ENCODE peak calls at places on chromosomes 1 and 21, in eight cellular contexts. H is aorta; Q is heart right ventricle; N is CD4-positive, alpha-beta memory T cell; D is AG04450; S is PC-9; M is effector memory CD4-positive, alpha-beta T cell; C is adrenal gland. W is an unnamed sample. For H3K9me3, the result is how much of the 10 kb centered on the place peaks cover.

GRCh38 chr1:23611601-23612327 is 52.5 kb upstream of the ID3 start:
- DNase-seq in Q (no peak), N (peak), C (no peak), H (no peak), S (peak), D (no peak), M (no peak), W (no peak)

GRCh38 chr1:200342511-200343400 is 67.1 kb downstream of the ZNF281 start:
- DNase-seq in N (no peak), Q (no peak), M (no peak), S (no peak), H (no peak), C (no peak), D (no peak), W (no peak)

GRCh38 chr1:16122916-16123315 is 33.0 kb downstream of the EPHA2 start:
- DNase-seq in N (peak), Q (no peak), S (no peak), D (peak), M (no peak), H (peak), C (no peak), W (peak)

GRCh38 chr1:18597159-18598042 is 33.2 kb upstream of the PAX7 start:
- DNase-seq in Q (peak), S (peak), N (peak), H (peak), D (no peak), M (no peak), C (peak), W (peak)

GRCh38 chr1:79852004-79852403 is 845.5 kb upstream of the ADGRL4 start:
- DNase-seq in N (no peak), Q (no peak), H (no peak), S (no peak), M (no peak), D (no peak), C (no peak), W (no peak)

GRCh38 chr1:184854036-184854435 is 99.4 kb upstream of the EDEM3 start:
- DNase-seq in D (no peak), Q (no peak), N (no peak), S (no peak), H (no peak), C (no peak), M (no peak), W (no peak)

GRCh38 chr1:63329621-63330330 is 7.4 kb downstream of the FOXD3 start:
- DNase-seq in C (no peak), M (no peak), D (no peak), S (no peak), H (no peak), Q (no peak), N (peak), W (no peak)

GRCh38 chr1:24189528-24189927 is 2.4 kb upstream of the IFNLR1 start:
- DNase-seq in S (no peak), C (no peak), H (no peak), Q (no peak), N (no peak), M (no peak), D (no peak), W (no peak)

GRCh38 chr1:25037174-25038074 is 107.3 kb upstream of the RUNX3 start:
- DNase-seq in D (no peak), C (peak), N (peak), H (no peak), S (peak), Q (no peak), M (peak), W (no peak)

GRCh38 chr1:78009836-78010235 is 5.1 kb downstream of the DNAJB4 start:
- DNase-seq in M (no peak), C (no peak), D (no peak), Q (no peak), H (no peak), N (no peak), S (no peak), W (no peak)

GRCh38 chr1:76595024-76595423 is 272.3 kb upstream of the ST6GALNAC5 start:
- DNase-seq in C (no peak), Q (no peak), S (no peak), H (no peak), M (no peak), D (no peak), N (no peak), W (no peak)

GRCh38 chr1:47772960-47773682 is 224.1 kb downstream of the TRABD2B start:
- DNase-seq in H (no peak), Q (no peak), C (no peak), M (no peak), N (no peak), D (no peak), S (no peak), W (no peak)

GRCh38 chr1:221902961-221903360 is 161.1 kb upstream of the DUSP10 start:
- DNase-seq in Q (no peak), H (no peak), S (no peak), M (no peak), C (no peak), N (no peak), D (no peak), W (no peak)

GRCh38 chr1:15290382-15290781 is 43.4 kb downstream of the FHAD1 start:
- DNase-seq in H (no peak), N (no peak), Q (no peak), S (no peak), M (no peak), D (peak), C (no peak), W (peak)

GRCh38 chr1:220922951-220923350 is 43.7 kb downstream of the HLX start:
- DNase-seq in M (no peak), H (no peak), D (no peak), C (no peak), Q (no peak), N (no peak), S (no peak), W (no peak)

GRCh38 chr1:24384251-24385090 is 29.1 kb downstream of the STPG1 start:
- DNase-seq in M (no peak), D (no peak), S (no peak), H (no peak), C (no peak), N (peak), Q (no peak), W (peak)

GRCh38 chr1:197981546-197981945 is 64.4 kb downstream of the LHX9 start:
- DNase-seq in H (no peak), D (no peak), S (no peak), N (no peak), Q (no peak), C (no peak), M (no peak), W (no peak)

GRCh38 chr1:113871597-113872113 is at the start of gene PTPN22:
- DNase-seq in N (peak), C (peak), S (peak), D (peak), Q (peak), H (no peak), M (peak), W (no peak)

GRCh38 chr1:78177708-78178270 is 132.0 kb downstream of the GIPC2 start:
- DNase-seq in Q (no peak), D (no peak), S (no peak), N (no peak), C (no peak), H (no peak), M (no peak), W (no peak)

GRCh38 chr21:41895643-41896493 is 16.7 kb upstream of the PRDM15 start:
- DNase-seq in S (no peak), M (no peak), H (no peak), Q (no peak), D (no peak), C (no peak), N (peak), W (no peak)

GRCh38 chr1:32205401-32206370 is at the start of gene IQCC:
- DNase-seq in N (peak), Q (peak), H (peak), M (peak), D (no peak), S (peak), C (peak), W (peak)

GRCh38 chr1:179762241-179762640 is 19.1 kb downstream of the FAM163A start:
- DNase-seq in C (no peak), D (no peak), S (no peak), Q (no peak), N (no peak), H (no peak), M (no peak), W (no peak)

GRCh38 chr1:29124366-29125236 is 898 bp upstream of the TMEM200B start:
- DNase-seq in N (peak), C (peak), M (no peak), D (peak), H (peak), Q (peak), S (peak), W (peak)

GRCh38 chr1:221664253-221664652 is 77.6 kb downstream of the DUSP10 start:
- DNase-seq in Q (no peak), D (no peak), M (no peak), C (no peak), H (no peak), N (no peak), S (no peak), W (no peak)

GRCh38 chr1:190022709-190023108 is 455.0 kb downstream of the BRINP3 start:
- DNase-seq in Q (no peak), M (no peak), C (no peak), N (no peak), H (no peak), D (no peak), S (no peak), W (no peak)

GRCh38 chr1:184297244-184297750 is 89.5 kb upstream of the C1orf21 start:
- DNase-seq in N (no peak), C (peak), Q (no peak), H (no peak), S (no peak), M (no peak), D (no peak), W (no peak)

DNA sequence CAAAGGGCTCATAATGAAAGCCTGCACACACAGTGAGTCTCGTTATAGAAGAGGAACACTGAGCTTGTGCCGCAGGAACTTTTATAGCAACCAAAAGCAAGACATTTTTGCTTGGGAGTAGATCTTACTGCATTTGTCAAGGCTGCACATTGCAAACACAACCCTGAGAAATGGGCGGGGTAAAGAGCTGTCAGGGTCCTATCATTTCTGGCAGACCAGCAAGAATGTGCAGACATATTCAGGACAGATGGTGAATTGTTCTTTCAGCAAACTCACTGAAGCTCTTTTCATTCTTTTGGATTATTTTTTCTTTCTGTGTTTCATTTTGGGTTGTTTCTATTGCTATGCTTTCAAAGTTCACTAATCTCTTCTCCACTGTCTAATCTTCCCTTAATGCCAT is 5.1 kb upstream of the ACTN2 start:
- DNase-seq in S (no peak), H (no peak), N (no peak), C (no peak), M (no peak), D (no peak), Q (no peak), W (no peak)
- H3K9me3 ChIP-seq in S (under half), H (under half), N (under half), C (under half), M (under half), D (under half), Q (under half), W (under half)

DNA sequence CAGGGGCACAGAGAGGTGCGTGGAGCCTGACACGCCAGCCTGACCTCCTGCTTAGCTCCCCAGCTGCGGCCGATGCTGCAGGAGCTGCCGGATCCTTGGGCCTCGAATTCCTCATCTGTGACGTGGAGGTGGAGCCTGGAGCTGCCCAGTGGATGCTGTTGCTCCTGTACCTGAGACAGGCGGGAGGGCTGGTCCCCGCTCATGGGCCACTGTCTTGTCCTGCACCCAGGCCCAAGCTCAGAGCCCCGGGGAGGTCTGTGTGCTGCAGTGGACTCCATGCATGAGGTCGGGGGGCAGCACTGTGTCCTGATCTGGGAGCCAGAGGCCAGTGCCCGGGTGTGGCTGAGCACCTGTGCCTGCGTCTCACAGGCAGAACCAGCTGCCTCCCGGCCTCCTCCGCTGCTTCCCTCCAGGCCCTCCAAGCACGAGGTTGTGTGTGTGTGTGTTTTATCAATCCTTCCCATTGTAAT is 55.4 kb upstream of the TTC34 start:
- DNase-seq in M (no peak), C (no peak), D (no peak), N (no peak), S (no peak), H (peak), Q (no peak), W (no peak)
- H3K9me3 ChIP-seq in M (under half), C (under half), D (half or more), N (under half), S (under half), H (under half), Q (under half), W (under half)

DNA sequence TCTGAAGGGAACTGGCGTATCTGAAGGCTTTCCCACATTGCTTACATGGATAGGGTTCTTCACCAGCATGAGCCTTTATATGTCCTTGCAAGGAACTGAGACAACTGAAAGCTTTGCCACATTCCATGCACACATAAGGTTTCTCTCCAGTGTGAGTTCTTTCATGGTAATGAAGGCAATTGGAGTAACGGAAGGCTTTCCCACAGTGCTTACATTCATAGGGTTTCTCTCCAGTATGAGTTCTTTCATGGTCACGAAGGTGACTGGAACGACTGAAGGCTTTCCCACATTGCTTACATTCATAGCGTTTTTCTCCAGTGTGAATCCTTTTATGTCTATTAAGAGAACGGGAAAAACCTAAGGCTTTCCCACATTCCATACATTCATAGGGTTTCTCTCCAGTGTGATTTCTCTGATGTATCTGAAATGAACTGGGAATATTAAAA is 15.0 kb downstream of the ZNF124 start:
- DNase-seq in N (no peak), S (no peak), Q (no peak), M (no peak), H (no peak), C (no peak), D (no peak), W (no peak)
- H3K9me3 ChIP-seq in N (half or more), S (under half), Q (half or more), M (under half), H (under half), C (under half), D (under half), W (half or more)

GRCh38 chr1:228295981-228296380 is 88.1 kb downstream of the OBSCN start:
- DNase-seq in S (no peak), N (no peak), D (no peak), M (no peak), Q (no peak), H (no peak), C (no peak), W (no peak)

GRCh38 chr1:228297822-228298221 is 90.0 kb downstream of the OBSCN start:
- DNase-seq in N (no peak), H (no peak), S (no peak), C (no peak), D (no peak), Q (no peak), M (no peak), W (no peak)

GRCh38 chr1:228298471-228298870 is 90.6 kb downstream of the OBSCN start:
- DNase-seq in Q (no peak), N (no peak), C (no peak), S (no peak), H (peak), M (no peak), D (no peak), W (no peak)

GRCh38 chr1:228299211-228299610 is 91.4 kb downstream of the OBSCN start:
- DNase-seq in M (no peak), N (no peak), C (no peak), Q (no peak), H (no peak), D (no peak), S (no peak), W (no peak)

DNA sequence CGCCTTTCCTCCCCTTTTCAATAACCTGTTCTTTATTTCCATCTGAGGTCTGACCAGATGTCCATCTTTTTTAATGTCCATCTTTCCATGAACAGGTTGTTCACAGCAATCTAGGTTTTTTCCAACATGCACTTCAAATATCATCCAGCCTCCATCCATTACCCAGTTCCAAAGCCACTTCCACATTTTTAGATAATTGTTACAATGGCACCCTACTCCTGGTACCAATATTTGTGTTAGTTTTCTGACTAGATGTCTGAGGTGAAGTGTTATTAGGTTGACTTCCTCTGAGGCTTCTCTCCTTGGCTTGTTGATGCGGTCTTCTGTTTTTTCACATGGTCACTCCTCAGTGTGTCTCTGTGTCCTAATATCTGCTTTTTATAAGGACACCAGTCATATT is 89.4 kb downstream of the OBSCN start:
- DNase-seq in C (no peak), H (no peak), S (no peak), N (no peak), Q (no peak), D (no peak), M (no peak), W (no peak)
- H3K9me3 ChIP-seq in C (under half), H (under half), S (under half), N (under half), Q (under half), D (under half), M (under half), W (under half)

DNA sequence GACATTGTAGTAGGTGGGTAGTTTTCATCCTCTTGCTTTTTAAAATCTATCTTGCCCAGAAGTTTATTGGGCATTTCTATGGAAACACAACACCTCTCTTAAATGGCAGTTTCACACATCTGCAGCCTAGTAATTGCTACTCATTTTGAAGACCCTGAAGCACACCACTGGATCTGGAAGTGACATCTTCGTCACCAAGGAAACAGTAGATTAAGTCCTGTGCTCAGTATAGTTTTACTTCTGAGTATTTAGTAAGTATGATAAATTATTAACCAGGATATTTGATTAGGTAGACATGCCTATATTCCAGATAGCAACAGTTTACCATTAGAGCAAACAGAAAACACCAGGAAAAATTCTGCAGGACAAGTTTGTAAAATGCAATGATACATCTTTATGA is 48.7 kb downstream of the UCK2 start:
- DNase-seq in N (no peak), S (no peak), D (no peak), H (no peak), M (no peak), Q (no peak), C (no peak), W (no peak)
- H3K9me3 ChIP-seq in N (under half), S (under half), D (under half), H (under half), M (under half), Q (under half), C (under half), W (under half)

DNA sequence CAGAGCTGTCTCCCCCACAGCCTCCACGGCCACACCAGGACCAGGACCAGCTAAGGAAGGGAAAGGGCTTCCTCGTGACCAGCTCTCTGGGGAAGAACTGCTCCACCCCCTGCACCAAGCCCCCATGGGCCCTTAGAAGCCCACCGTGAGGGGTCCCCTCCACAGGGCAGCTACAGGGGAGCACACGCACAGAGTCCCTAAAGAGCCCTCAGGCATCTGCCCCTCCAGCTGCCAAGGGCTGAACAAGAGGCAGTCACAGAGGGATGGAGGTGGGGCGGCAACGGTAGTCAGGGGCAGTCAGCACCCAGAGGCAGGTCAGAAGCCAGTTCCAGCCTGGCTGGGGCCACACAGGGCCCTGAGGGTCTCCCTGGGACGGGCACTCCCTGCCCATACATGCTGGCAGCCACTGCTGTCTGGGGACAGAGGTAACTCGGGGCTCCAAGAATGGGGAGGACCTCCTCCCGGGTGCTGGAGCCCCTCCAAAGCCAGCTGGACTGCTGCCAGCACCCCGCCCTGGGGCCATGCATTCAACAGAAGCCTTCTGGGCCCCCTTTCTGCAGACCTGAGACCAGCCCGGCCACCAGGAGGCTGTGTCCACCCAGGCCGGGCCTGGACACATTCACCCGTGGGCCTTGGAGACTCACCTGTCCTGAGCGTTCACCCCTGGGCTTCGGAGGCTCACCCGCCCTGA is 18.7 kb downstream of the SLC19A1 start:
- DNase-seq in Q (no peak), C (peak), S (no peak), H (peak), M (no peak), D (no peak), N (no peak), W (no peak)
- H3K9me3 ChIP-seq in Q (under half), C (under half), S (under half), H (under half), M (under half), D (under half), N (under half), W (under half)

GRCh38 chr1:89657886-89658285 is 25.0 kb downstream of the LRRC8C start:
- DNase-seq in H (no peak), C (no peak), M (no peak), N (peak), S (no peak), D (no peak), Q (no peak), W (no peak)
- H3K9me3 ChIP-seq in H (under half), C (under half), M (under half), N (under half), S (under half), D (under half), Q (under half), W (under half)

GRCh38 chr21:23455676-23456075 is 2151.6 kb downstream of the MRPL39 start:
- DNase-seq in S (no peak), H (no peak), N (no peak), Q (no peak), M (no peak), D (no peak), C (no peak), W (no peak)
- H3K9me3 ChIP-seq in S (under half), H (under half), N (under half), Q (under half), M (under half), D (under half), C (under half), W (under half)

GRCh38 chr1:71719330-71719729 is 563.0 kb downstream of the NEGR1 start:
- DNase-seq in S (no peak), M (no peak), N (no peak), Q (no peak), D (no peak), C (no peak), H (no peak), W (no peak)
- H3K9me3 ChIP-seq in S (under half), M (under half), N (under half), Q (under half), D (under half), C (under half), H (under half), W (under half)